ENCODE peak calls at places on chromosomes 5 and 9, in seven cellular contexts. X is psoas muscle; W is GM23338; J is GM23248; I is PC-9; H is CD8-positive, alpha-beta T cell; G is vagina. L is an unnamed sample.
A peak's percentile ranks its signal among the peaks of the same experiment; 100 is the strongest.

GRCh38 chr5:174560861-174561260 is 163.5 kb upstream of the MSX2 start:
- DNase-seq in H (no peak), I (no peak), X (no peak), G (no peak), J (no peak), W (no peak), L (peak; percentile 73)

GRCh38 chr5:43207601-43208000 is 15.6 kb downstream of the NIM1K start:
- DNase-seq in G (no peak), J (peak; percentile 63), W (no peak), H (no peak), I (no peak), X (no peak), L (peak; percentile 43)

GRCh38 chr5:56459978-56460377 is 226.8 kb upstream of the ANKRD55 start:
- DNase-seq in I (no peak), J (no peak), W (no peak), G (no peak), H (no peak), X (no peak), L (no peak)

GRCh38 chr9:129773262-129774048 is 20.6 kb upstream of the PTGES start:
- DNase-seq in W (no peak), J (peak; percentile 68), I (peak; percentile 97), H (no peak), G (no peak), X (peak; percentile 63), L (peak; percentile 12)

GRCh38 chr5:39919876-39920275 is 495.1 kb upstream of the DAB2 start:
- DNase-seq in H (no peak), W (no peak), I (no peak), J (no peak), G (no peak), X (no peak), L (no peak)

GRCh38 chr5:125602184-125602583 is 821.0 kb upstream of the GRAMD2B start:
- DNase-seq in X (no peak), J (no peak), I (no peak), G (no peak), H (no peak), W (no peak), L (no peak)

GRCh38 chr9:79652598-79652997 is 80.8 kb downstream of the TLE4 start:
- DNase-seq in J (peak; percentile 24), G (no peak), I (no peak), W (no peak), X (no peak), H (no peak), L (peak; percentile 43)

GRCh38 chr5:139104577-139105271 is 93.4 kb downstream of the SIL1 start:
- DNase-seq in I (no peak), W (no peak), J (peak; percentile 97), H (no peak), X (peak; percentile 83), G (no peak), L (peak; percentile 95)

GRCh38 chr9:117796681-117797080 is 92.5 kb downstream of the TLR4 start:
- DNase-seq in W (no peak), G (no peak), X (no peak), H (no peak), J (peak; percentile 78), I (no peak), L (peak; percentile 36)

GRCh38 chr9:116837038-116837998 is 150.2 kb downstream of the TRIM32 start:
- DNase-seq in X (no peak), H (no peak), I (peak; percentile 54), W (peak; percentile 28), J (no peak), G (no peak), L (no peak)

GRCh38 chr9:105864248-105864898 is 170.0 kb downstream of the TMEM38B start:
- DNase-seq in G (no peak), H (no peak), W (no peak), I (no peak), J (no peak), X (no peak), L (no peak)

GRCh38 chr5:141369994-141370848 is at the start of gene PCDHGB3:
- DNase-seq in X (peak; percentile 69), I (peak; percentile 14), H (peak; percentile 36), J (peak; percentile 81), W (peak; percentile 77), G (no peak), L (peak; percentile 39)

GRCh38 chr5:14946813-14947640 is 75.4 kb upstream of the ANKH start:
- DNase-seq in G (no peak), J (peak; percentile 63), I (peak; percentile 24), X (no peak), H (peak; percentile 25), W (peak; percentile 50), L (no peak)

GRCh38 chr5:43033845-43034590 is 6.1 kb downstream of the ANXA2R start:
- DNase-seq in I (no peak), H (no peak), W (peak; percentile 60), G (no peak), X (no peak), J (no peak), L (peak; percentile 37)

GRCh38 chr5:28648108-28648507 is 1609.7 kb upstream of the CDH9 start:
- DNase-seq in H (no peak), X (no peak), G (no peak), W (peak; percentile 72), I (no peak), J (no peak), L (peak; percentile 26)

GRCh38 chr5:176547811-176548210 is 1.3 kb upstream of the CDHR2 start:
- DNase-seq in X (no peak), H (no peak), J (peak; percentile 51), I (no peak), G (no peak), W (no peak), L (no peak)

GRCh38 chr9:16532681-16533450 is 337.6 kb downstream of the BNC2 start:
- DNase-seq in W (no peak), X (no peak), J (peak; percentile 86), I (no peak), H (no peak), G (no peak), L (peak; percentile 86)

GRCh38 chr5:34563951-34564705 is 92.0 kb upstream of the RAI14 start:
- DNase-seq in G (no peak), W (no peak), H (no peak), I (peak; percentile 77), X (no peak), J (peak; percentile 53), L (peak; percentile 87)

GRCh38 chr5:3036041-3036440 is 284.6 kb upstream of the IRX2 start:
- DNase-seq in G (peak; percentile 74), H (no peak), W (no peak), I (no peak), J (no peak), X (no peak), L (no peak)

DNA sequence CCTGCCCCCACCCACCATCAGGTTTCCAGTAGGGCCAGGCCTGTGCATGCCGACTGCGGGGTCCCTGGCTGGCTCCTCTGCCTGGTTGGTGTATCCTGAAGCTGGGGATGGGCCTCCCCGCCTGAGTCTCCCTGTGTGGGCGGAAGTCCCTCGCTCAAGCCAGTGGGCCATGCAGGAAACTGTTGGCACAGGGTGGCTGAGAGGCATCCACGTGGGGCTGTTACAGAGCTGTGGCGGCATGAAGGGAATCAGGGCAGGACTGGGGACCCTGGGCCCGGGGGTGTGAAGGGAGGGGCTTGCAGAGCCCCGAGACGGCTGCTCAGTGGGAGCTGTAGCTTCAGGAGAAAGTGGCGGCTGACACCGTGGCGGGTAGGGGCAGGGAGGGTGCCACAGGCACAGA is 88.8 kb downstream of the RXRA start:
- DNase-seq in J (no peak), X (no peak), H (no peak), G (no peak), I (no peak), W (no peak), L (no peak)
- H3K27ac ChIP-seq in J (no peak overlapping the region), X (peak overlapping the region; percentile 81), H (no peak overlapping the region), G (peak overlapping the region; percentile 42), I (no peak overlapping the region), W (no peak overlapping the region), L (no peak overlapping the region)

GRCh38 chr5:16554110-16554509 is 62.7 kb downstream of the RETREG1 start:
- DNase-seq in I (no peak), J (no peak), X (no peak), W (no peak), G (no peak), H (no peak), L (no peak)
- H3K4me1 ChIP-seq in I (no peaks in the 10 kb centered on the region), J (peaks cover 12% of the 10 kb centered on the region), X (peaks cover 15% of the 10 kb centered on the region), W (no peaks in the 10 kb centered on the region), G (peaks cover 14% of the 10 kb centered on the region), H (no peaks in the 10 kb centered on the region), L (no peaks in the 10 kb centered on the region)

GRCh38 chr9:109906766-109907382 is 126.9 kb downstream of the PALM2AKAP2 start:
- DNase-seq in W (no peak), H (no peak), J (peak; percentile 63), X (no peak), I (no peak), G (no peak), L (peak; percentile 50)
- H3K27ac ChIP-seq in W (no peak overlapping the region), H (no peak overlapping the region), J (no peak overlapping the region), X (peak overlapping the region; percentile 34), I (no peak overlapping the region), G (no peak overlapping the region), L (no peak overlapping the region)

GRCh38 chr5:171955761-171956160 is 50.7 kb downstream of the FBXW11 start:
- DNase-seq in I (no peak), W (no peak), H (no peak), J (no peak), X (no peak), G (no peak), L (no peak)
- H3K4me1 ChIP-seq in I (peaks cover 37% of the 10 kb centered on the region), W (peaks cover 53% of the 10 kb centered on the region), H (peaks cover 41% of the 10 kb centered on the region), J (peaks cover 48% of the 10 kb centered on the region), X (peaks cover 44% of the 10 kb centered on the region), G (peaks cover 69% of the 10 kb centered on the region), L (peaks cover 37% of the 10 kb centered on the region)

DNA sequence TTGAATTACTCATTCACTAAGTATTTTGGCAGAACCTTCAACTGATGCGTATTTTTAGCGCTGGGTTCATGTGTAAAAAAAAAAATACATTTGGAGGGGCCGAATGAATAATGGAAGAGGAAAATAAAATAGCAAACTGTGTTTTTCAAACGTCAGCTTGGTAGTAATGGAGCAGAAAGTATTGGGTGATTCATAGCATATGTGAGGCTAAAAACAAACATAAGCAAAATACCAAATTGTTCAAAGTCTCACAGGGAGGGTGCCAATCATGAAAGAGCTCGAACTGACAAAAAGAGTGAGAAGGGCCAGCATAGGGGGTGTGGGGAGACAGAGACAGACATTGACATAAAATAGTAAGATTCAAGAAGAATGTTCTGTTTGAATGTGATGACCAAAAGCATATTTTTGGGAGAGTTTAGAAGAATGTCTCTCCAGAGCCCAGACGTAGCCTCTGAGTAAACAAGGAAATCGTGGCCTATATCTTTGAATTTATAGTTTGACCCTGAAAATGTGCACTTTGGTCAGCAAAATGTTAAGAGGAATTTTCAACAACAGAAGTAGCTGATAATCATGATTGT is 174.9 kb upstream of the HMHB1 start:
- DNase-seq in X (no peak), I (no peak), H (no peak), G (no peak), J (peak; percentile 64), W (no peak), L (peak; percentile 88)
- H3K27ac ChIP-seq in X (no peak overlapping the region), I (no peak overlapping the region), H (no peak overlapping the region), G (no peak overlapping the region), J (peak overlapping the region; percentile 44), W (no peak overlapping the region), L (peak overlapping the region; percentile 56)

GRCh38 chr5:145280806-145281205 is 554.3 kb downstream of the PRELID2 start:
- DNase-seq in I (no peak), H (no peak), W (no peak), J (no peak), X (no peak), G (no peak), L (no peak)
- H3K4me1 ChIP-seq in I (no peaks in the 10 kb centered on the region), H (no peaks in the 10 kb centered on the region), W (no peaks in the 10 kb centered on the region), J (peaks cover 7% of the 10 kb centered on the region), X (no peaks in the 10 kb centered on the region), G (no peaks in the 10 kb centered on the region), L (no peaks in the 10 kb centered on the region)

L was measured in astrocyte.